ENCODE peak calls at places on chromosome 15, in six cellular contexts. K is astrocyte of the spinal cord, R is heart left ventricle, B is endodermal cell, J is fibroblast of mammary gland, V is uterus. D is an unnamed sample.

GRCh38 chr15:50344006-50344464 is 11.0 kb downstream of the GABPB1 start:
- DNase-seq in K (no peak), R (no peak), B (no peak), J (no peak), V (no peak), D (no peak)

GRCh38 chr15:59315914-59316428 is 56.7 kb downstream of the MYO1E start:
- DNase-seq in K (peak), R (no peak), B (no peak), J (peak), V (no peak), D (no peak)

GRCh38 chr15:48636511-48636910 is 9.0 kb downstream of the FBN1 start:
- DNase-seq in K (peak), R (no peak), B (no peak), J (no peak), V (no peak), D (no peak)

GRCh38 chr15:46961795-46962194 is 755.5 kb upstream of the SEMA6D start:
- DNase-seq in K (no peak), R (peak), B (no peak), J (no peak), V (no peak), D (no peak)

GRCh38 chr15:92683511-92683834 is 27.9 kb upstream of the FAM174B start:
- DNase-seq in K (peak), R (peak), B (peak), J (peak), V (peak), D (no peak)

GRCh38 chr15:27260523-27260922 is 289.5 kb downstream of the GABRG3 start:
- DNase-seq in K (no peak), R (no peak), B (no peak), J (no peak), V (no peak), D (no peak)

GRCh38 chr15:65331811-65332210 is 27.3 kb downstream of the RNU5B-1 start:
- DNase-seq in K (no peak), R (no peak), B (no peak), J (no peak), V (no peak), D (no peak)

GRCh38 chr15:89450076-89451006 is 46.0 kb downstream of the RHCG start:
- DNase-seq in K (no peak), R (no peak), B (peak), J (no peak), V (no peak), D (no peak)

GRCh38 chr15:72785452-72786243 is 2.1 kb upstream of the ADPGK start:
- DNase-seq in K (peak), R (no peak), B (peak), J (peak), V (no peak), D (no peak)

GRCh38 chr15:76954744-76955143 is 23.2 kb downstream of the RCN2 start:
- DNase-seq in K (no peak), R (no peak), B (no peak), J (no peak), V (no peak), D (no peak)

GRCh38 chr15:63986185-63986680 is 60.1 kb downstream of the DAPK2 start:
- DNase-seq in K (no peak), R (no peak), B (no peak), J (no peak), V (no peak), D (no peak)

GRCh38 chr15:68784206-68784605 is 36.5 kb downstream of the ANP32A start:
- DNase-seq in K (no peak), R (no peak), B (peak), J (no peak), V (no peak), D (no peak)

GRCh38 chr15:71603379-71603778 is 207.0 kb upstream of the NR2E3 start:
- DNase-seq in K (no peak), R (no peak), B (no peak), J (no peak), V (no peak), D (no peak)

GRCh38 chr15:90084876-90085423 is 17.3 kb downstream of the IDH2 start:
- DNase-seq in K (no peak), R (no peak), B (no peak), J (no peak), V (no peak), D (no peak)

GRCh38 chr15:28892789-28893610 is 7.2 kb downstream of the APBA2 start:
- DNase-seq in K (no peak), R (no peak), B (no peak), J (peak), V (no peak), D (no peak)

GRCh38 chr15:42331235-42331634 is 28.1 kb upstream of the CAPN3 start:
- DNase-seq in K (no peak), R (peak), B (no peak), J (no peak), V (no peak), D (no peak)

GRCh38 chr15:89912674-89913396 is at the start of gene ARPIN:
- DNase-seq in K (peak), R (peak), B (peak), J (peak), V (peak), D (peak)

GRCh38 chr15:39530446-39531342 is 50.2 kb upstream of the THBS1 start:
- DNase-seq in K (no peak), R (no peak), B (peak), J (no peak), V (no peak), D (no peak)

GRCh38 chr15:72994778-72995177 is 57.5 kb upstream of the NEO1 start:
- DNase-seq in K (no peak), R (no peak), B (no peak), J (no peak), V (no peak), D (no peak)

GRCh38 chr15:58988011-58988785 is 735 bp downstream of the RNF111 start:
- DNase-seq in K (peak), R (peak), B (peak), J (peak), V (peak), D (peak)

GRCh38 chr15:81133782-81134461 is at the start of gene CFAP161:
- DNase-seq in K (peak), R (peak), B (peak), J (peak), V (peak), D (peak)
- H3K4me3 ChIP-seq in K (peak), R (no peak), B (peak), J (peak), V (peak), D (peak)

DNA sequence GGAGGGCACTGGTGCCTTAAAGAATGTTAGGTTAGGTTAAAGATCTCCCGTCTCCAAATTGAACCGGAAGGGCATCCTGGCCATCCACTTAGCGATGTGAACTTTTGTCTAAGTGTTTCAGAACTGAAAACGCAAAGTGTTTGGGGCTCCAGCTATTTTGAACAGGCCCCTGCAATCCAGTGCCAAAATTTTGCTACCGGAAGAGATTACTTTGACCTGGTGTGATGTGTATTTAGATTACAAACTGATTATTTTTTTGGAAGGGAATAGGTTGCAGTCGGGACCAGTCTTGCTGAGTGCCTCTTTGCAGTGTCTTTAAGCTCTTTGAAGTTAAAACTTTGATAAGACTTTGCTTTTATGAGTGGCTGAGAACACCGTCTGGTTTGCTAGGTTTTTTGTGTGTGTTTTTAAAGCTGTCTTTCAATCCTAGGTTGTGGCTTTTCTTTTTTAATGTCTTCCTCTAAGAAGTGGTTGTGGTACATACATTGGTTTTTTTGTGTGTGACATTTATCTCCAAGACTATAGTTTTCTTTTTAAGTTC is 179.6 kb downstream of the OR4M2 start:
- DNase-seq in K (no peak), R (no peak), B (no peak), J (no peak), V (no peak), D (no peak)
- H3K4me3 ChIP-seq in K (no peak), R (no peak), B (peak), J (no peak), V (no peak), D (no peak)

GRCh38 chr15:100787567-100787941 is 92.1 kb upstream of the ALDH1A3 start:
- DNase-seq in K (no peak), R (no peak), B (no peak), J (no peak), V (no peak), D (no peak)
- H3K4me3 ChIP-seq in K (no peak), R (no peak), B (no peak), J (no peak), V (no peak), D (no peak)

GRCh38 chr15:80308002-80308401 is 56.0 kb upstream of the CTXND1 start:
- DNase-seq in K (no peak), R (no peak), B (peak), J (no peak), V (no peak), D (no peak)

GRCh38 chr15:80310776-80311175 is 58.8 kb upstream of the CTXND1 start:
- DNase-seq in K (no peak), R (no peak), B (no peak), J (peak), V (no peak), D (no peak)

DNA sequence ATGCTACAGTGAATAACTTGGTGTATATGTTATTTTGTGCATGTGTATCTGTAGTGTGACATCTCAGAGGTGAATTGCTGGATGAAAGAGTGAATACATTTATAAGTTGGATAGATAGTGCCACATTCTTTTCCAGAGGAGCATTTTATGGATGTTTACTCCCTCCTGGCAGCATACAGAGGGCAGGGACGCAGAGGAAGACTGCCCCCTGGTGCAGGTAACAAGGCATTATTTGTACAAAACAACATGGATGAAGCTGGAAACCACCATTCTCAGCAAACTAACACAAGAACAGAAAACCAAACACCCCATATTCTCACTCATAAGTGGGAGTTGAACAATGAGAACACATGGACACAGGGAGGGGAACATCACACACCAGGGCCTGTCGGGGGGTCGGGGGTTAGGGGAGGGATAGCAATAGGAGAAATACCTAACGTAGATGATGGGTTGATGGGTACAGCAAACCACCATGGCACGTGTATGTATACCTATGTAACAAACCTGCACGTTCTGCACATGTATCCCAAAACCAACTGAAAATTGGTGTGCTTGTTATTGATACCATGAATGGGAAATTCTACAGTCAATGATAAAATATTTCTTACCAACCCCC is 57.9 kb upstream of the CTXND1 start:
- DNase-seq in K (peak), R (no peak), B (peak), J (peak), V (no peak), D (no peak)
- H3K4me3 ChIP-seq in K (no peak), R (no peak), B (no peak), J (no peak), V (no peak), D (no peak)